ENCODE peak calls at places on chromosomes 4 and X, in five cellular contexts. U is tibial artery, H is pancreas, F is breast epithelium, W is SJSA1. I is an unnamed sample. For H3K4me1, the result is how much of the 10 kb centered on the place peaks cover.

GRCh38 chr4:173167793-173168395 is 717 bp upstream of the GALNT7 start:
- DNase-seq in U (no peak), H (peak), F (no peak), W (peak), I (peak)

GRCh38 chr4:84277923-84278322 is 221.2 kb downstream of the NKX6-1 start:
- DNase-seq in U (no peak), H (no peak), F (no peak), W (no peak), I (no peak)

GRCh38 chr4:59612235-59612634 is 1587.9 kb upstream of the ADGRL3 start:
- DNase-seq in U (no peak), H (no peak), F (no peak), W (no peak), I (no peak)

GRCh38 chr4:5158391-5158770 is 107.1 kb downstream of the STK32B start:
- DNase-seq in U (no peak), H (no peak), F (no peak), W (no peak), I (no peak)

GRCh38 chr4:112069110-112069509 is 76.1 kb upstream of the FAM241A start:
- DNase-seq in U (no peak), H (no peak), F (no peak), W (no peak), I (no peak)

GRCh38 chr4:33722254-33722653 is 2522.1 kb downstream of the ARAP2 start:
- DNase-seq in U (no peak), H (no peak), F (no peak), W (no peak), I (no peak)

GRCh38 chrX:11273544-11273943 is 19.7 kb upstream of the AMELX start:
- DNase-seq in U (no peak), H (no peak), F (no peak), W (no peak), I (no peak)

GRCh38 chr4:65665951-65666523 is 4.3 kb downstream of the EPHA5 start:
- DNase-seq in U (no peak), H (no peak), F (no peak), W (no peak), I (no peak)

GRCh38 chr4:123107444-123108252 is 185.3 kb upstream of the NUDT6 start:
- DNase-seq in U (no peak), H (no peak), F (no peak), W (no peak), I (no peak)

GRCh38 chr4:136810626-136811025 is 721.7 kb downstream of the PCDH18 start:
- DNase-seq in U (no peak), H (no peak), F (no peak), W (no peak), I (no peak)

GRCh38 chr4:152970102-152970820 is 34.1 kb downstream of the FHDC1 start:
- DNase-seq in U (no peak), H (no peak), F (no peak), W (peak), I (no peak)

GRCh38 chr4:102627831-102628523 is 126.8 kb downstream of the NFKB1 start:
- DNase-seq in U (no peak), H (no peak), F (no peak), W (peak), I (no peak)

GRCh38 chrX:110286126-110286525 is 31.8 kb downstream of the AMMECR1 start:
- DNase-seq in U (no peak), H (no peak), F (no peak), W (peak), I (no peak)

GRCh38 chr4:15965325-15965724 is 2.4 kb upstream of the FGFBP2 start:
- DNase-seq in U (no peak), H (no peak), F (no peak), W (no peak), I (no peak)

GRCh38 chr4:8729408-8730149 is 137.0 kb downstream of the CPZ start:
- DNase-seq in U (no peak), H (no peak), F (no peak), W (no peak), I (no peak)

GRCh38 chr4:74531952-74532794 is 87.2 kb downstream of the AREG start:
- DNase-seq in U (no peak), H (no peak), F (no peak), W (peak), I (peak)

GRCh38 chr4:22444813-22445212 is 71.1 kb downstream of the ADGRA3 start:
- DNase-seq in U (no peak), H (no peak), F (no peak), W (no peak), I (no peak)

GRCh38 chr4:152843476-152844107 is 63.8 kb downstream of the ARFIP1 start:
- DNase-seq in U (no peak), H (no peak), F (no peak), W (no peak), I (peak)

GRCh38 chrX:4547218-4547836 is 833.9 kb upstream of the PRKX start:
- DNase-seq in U (no peak), H (peak), F (no peak), W (peak), I (no peak)

GRCh38 chr4:9811796-9812195 is 30.4 kb downstream of the DRD5 start:
- DNase-seq in U (no peak), H (no peak), F (no peak), W (no peak), I (no peak)

GRCh38 chr4:133178960-133179359 is 29.9 kb downstream of the PCDH10 start:
- DNase-seq in U (no peak), H (no peak), F (no peak), W (no peak), I (no peak)

GRCh38 chr4:101128473-101128872 is 218.9 kb downstream of the PPP3CA start:
- DNase-seq in U (no peak), H (no peak), F (no peak), W (no peak), I (no peak)

GRCh38 chr4:153523171-153523757 is 57.1 kb downstream of the TMEM131L start:
- DNase-seq in U (no peak), H (no peak), F (no peak), W (no peak), I (no peak)

GRCh38 chr4:47915378-47915777 is 995 bp upstream of the NFXL1 start:
- DNase-seq in U (no peak), H (no peak), F (no peak), W (no peak), I (no peak)

GRCh38 chr4:17027495-17027894 is 129.1 kb upstream of the LDB2 start:
- DNase-seq in U (no peak), H (no peak), F (no peak), W (peak), I (no peak)

GRCh38 chr4:156388826-156389225 is 435.2 kb upstream of the CTSO start:
- DNase-seq in U (no peak), H (no peak), F (no peak), W (no peak), I (no peak)

GRCh38 chrX:91434351-91435168 is at the start of gene PABPC5:
- DNase-seq in U (peak), H (peak), F (peak), W (peak), I (no peak)

GRCh38 chr4:126915999-126916625 is 716.6 kb upstream of the INTU start:
- DNase-seq in U (no peak), H (no peak), F (no peak), W (no peak), I (no peak)

GRCh38 chr4:187333151-187333550 is 609.5 kb upstream of the FAT1 start:
- DNase-seq in U (no peak), H (no peak), F (no peak), W (peak), I (no peak)

GRCh38 chr4:122873752-122874151 is 47.1 kb downstream of the FGF2 start:
- DNase-seq in U (no peak), H (no peak), F (no peak), W (no peak), I (no peak)

GRCh38 chrX:50622751-50623150 is 152.1 kb upstream of the DGKK start:
- DNase-seq in U (no peak), H (no peak), F (no peak), W (no peak), I (no peak)

GRCh38 chr4:90842960-90843359 is 715.8 kb downstream of the CCSER1 start:
- DNase-seq in U (no peak), H (no peak), F (no peak), W (no peak), I (peak)

GRCh38 chr4:8414377-8414776 is 26.1 kb downstream of the ACOX3 start:
- DNase-seq in U (no peak), H (no peak), F (no peak), W (no peak), I (no peak)

GRCh38 chr4:37014584-37014983 is 230.0 kb upstream of the NWD2 start:
- DNase-seq in U (no peak), H (no peak), F (no peak), W (no peak), I (no peak)

GRCh38 chrX:19739683-19740082 is 147.7 kb downstream of the SH3KBP1 start:
- DNase-seq in U (peak), H (peak), F (no peak), W (peak), I (peak)

GRCh38 chr4:3703677-3704521 is 62.3 kb upstream of the ADRA2C start:
- DNase-seq in U (no peak), H (no peak), F (no peak), W (no peak), I (no peak)

GRCh38 chr4:3703343-3703676 is 62.9 kb upstream of the ADRA2C start:
- DNase-seq in U (no peak), H (no peak), F (no peak), W (no peak), I (no peak)

GRCh38 chr4:3706111-3706511 is 60.1 kb upstream of the ADRA2C start:
- DNase-seq in U (no peak), H (no peak), F (no peak), W (no peak), I (no peak)

GRCh38 chr4:3705236-3705987 is 60.8 kb upstream of the ADRA2C start:
- DNase-seq in U (no peak), H (no peak), F (no peak), W (no peak), I (no peak)

DNA sequence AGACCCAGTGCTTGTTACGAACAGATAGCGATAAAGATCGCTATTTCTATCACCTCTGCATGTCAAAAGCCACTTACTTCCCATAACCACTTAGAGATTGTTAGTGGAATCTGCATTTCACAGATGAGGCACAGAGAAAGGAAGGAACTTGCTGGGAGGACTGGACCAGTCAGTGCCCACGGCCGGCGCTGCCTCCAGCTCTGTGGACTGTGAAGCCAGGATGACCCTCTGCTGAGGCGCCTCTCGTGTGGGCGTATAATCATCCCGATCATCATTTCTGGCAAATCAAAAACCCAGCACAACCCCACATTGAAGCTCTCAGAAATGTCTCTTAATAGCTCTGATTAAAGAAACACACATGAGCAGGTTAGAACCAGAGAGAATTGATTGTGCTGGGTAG is 61.5 kb upstream of the ADRA2C start:
- DNase-seq in U (no peak), H (no peak), F (no peak), W (no peak), I (no peak)
- H3K4me1 ChIP-seq in U (half or more), H (under half), F (under half), W (under half), I (under half)

DNA sequence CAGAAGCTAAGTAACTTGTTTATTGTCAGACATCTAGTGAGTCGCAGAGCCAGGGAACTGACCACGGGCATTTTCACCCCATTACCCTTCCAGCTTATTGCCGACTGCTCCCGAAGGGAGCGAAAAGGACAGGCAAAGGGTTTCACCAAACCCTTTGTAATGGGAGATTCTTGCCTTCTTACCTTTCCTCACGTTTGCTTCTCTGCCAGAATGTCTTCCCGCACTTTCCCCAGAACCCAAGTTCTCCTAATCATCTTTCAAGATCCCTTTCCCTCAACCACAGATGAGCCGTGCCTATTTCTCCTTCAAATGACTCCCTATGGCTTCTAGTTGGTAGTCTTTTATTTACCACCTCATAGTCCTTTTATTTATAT is 520 bp upstream of the SRP72 start:
- DNase-seq in U (no peak), H (no peak), F (no peak), W (no peak), I (no peak)
- H3K4me1 ChIP-seq in U (under half), H (under half), F (under half), W (under half), I (under half)

DNA sequence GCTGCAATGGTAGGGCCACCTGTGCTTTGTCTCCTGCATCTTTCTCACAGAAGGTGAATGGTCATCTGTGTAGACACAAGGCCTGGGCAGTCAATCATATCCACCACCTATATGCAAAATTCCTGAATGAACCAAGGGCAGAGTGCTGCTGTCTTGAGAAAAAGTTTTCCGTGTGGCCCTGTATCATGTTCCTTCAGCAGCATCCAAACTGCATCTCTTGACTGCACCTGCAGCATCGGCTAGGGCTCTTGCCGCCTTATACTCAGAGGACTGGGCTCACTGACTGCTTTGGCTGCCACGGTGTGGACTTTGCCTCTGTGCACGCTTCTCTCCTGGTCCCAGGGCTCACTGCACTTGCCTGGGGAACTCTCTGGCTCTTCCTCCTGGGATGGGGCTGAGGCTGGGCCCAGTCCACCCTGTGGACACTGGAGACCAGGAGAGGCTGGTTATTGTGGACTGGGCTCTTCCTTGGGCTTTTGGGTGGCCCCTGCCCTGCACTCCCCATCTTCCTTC is 39.5 kb upstream of the STS start:
- DNase-seq in U (no peak), H (no peak), F (no peak), W (no peak), I (no peak)
- H3K4me1 ChIP-seq in U (under half), H (under half), F (under half), W (under half), I (under half)

GRCh38 chr4:94463771-94464170 is 12.0 kb downstream of the PDLIM5 start:
- DNase-seq in U (no peak), H (no peak), F (no peak), W (no peak), I (no peak)

GRCh38 chr4:94459462-94460161 is 7.9 kb downstream of the PDLIM5 start:
- DNase-seq in U (no peak), H (no peak), F (no peak), W (no peak), I (no peak)

GRCh38 chr4:94458682-94459081 is 6.9 kb downstream of the PDLIM5 start:
- DNase-seq in U (no peak), H (no peak), F (no peak), W (no peak), I (peak)

GRCh38 chr4:94462572-94462971 is 10.8 kb downstream of the PDLIM5 start:
- DNase-seq in U (no peak), H (no peak), F (no peak), W (no peak), I (no peak)

GRCh38 chr4:94461506-94461905 is 9.8 kb downstream of the PDLIM5 start:
- DNase-seq in U (no peak), H (no peak), F (no peak), W (no peak), I (no peak)
- H3K4me1 ChIP-seq in U (half or more), H (under half), F (under half), W (under half), I (under half)

DNA sequence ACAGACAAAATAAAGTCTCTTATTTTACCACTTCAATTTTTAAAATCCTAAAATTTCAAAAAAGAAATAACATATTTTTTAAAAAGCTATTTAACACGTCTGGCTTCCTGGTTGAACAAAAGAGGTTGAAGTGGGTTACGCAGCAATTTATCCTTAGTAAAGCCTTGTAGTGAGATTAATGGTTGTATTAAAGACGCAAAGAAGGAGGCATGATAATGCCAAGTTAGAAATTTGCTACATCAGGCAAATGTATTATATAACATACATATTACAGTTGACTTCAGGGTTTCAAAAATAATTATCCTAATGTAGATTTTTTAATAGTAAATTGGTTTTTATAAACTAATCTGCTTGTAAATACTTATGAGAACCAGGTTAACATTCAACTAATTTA is 35.3 kb downstream of the ANKRD17 start:
- DNase-seq in U (no peak), H (no peak), F (no peak), W (no peak), I (no peak)
- H3K4me1 ChIP-seq in U (under half), H (under half), F (under half), W (under half), I (under half)

DNA sequence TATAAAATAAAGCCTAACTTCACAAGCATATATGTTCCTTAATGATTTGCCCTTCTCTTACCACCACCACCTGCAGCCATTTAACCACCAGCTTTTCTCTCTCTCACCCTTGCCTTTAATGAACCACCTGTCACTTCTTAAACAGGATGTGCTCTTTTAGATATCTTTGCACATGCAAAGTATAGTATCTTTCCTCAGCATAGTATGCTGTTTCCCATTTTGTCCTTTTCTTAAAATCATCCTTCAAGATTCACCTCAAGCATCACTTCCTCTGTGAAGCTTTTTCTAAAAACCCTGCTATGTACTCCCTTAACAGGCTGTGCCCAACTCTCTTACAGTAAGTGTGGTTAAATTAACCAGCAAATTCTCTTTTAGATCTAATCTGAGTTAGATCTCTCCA is 8.2 kb upstream of the CNOT6L start:
- DNase-seq in U (no peak), H (no peak), F (no peak), W (no peak), I (no peak)
- H3K4me1 ChIP-seq in U (under half), H (under half), F (under half), W (under half), I (under half)

GRCh38 chr4:2696423-2696822 is 59.7 kb downstream of the TNIP2 start:
- DNase-seq in U (no peak), H (no peak), F (no peak), W (no peak), I (no peak)

GRCh38 chr4:2694691-2695090 is 61.4 kb downstream of the TNIP2 start:
- DNase-seq in U (no peak), H (no peak), F (no peak), W (peak), I (no peak)

GRCh38 chr4:2697995-2698414 is 58.1 kb downstream of the TNIP2 start:
- DNase-seq in U (no peak), H (no peak), F (no peak), W (no peak), I (no peak)

GRCh38 chr4:2698504-2698903 is 57.6 kb downstream of the TNIP2 start:
- DNase-seq in U (no peak), H (no peak), F (no peak), W (no peak), I (no peak)

GRCh38 chr4:2695661-2696060 is 60.5 kb downstream of the TNIP2 start:
- DNase-seq in U (no peak), H (no peak), F (no peak), W (no peak), I (no peak)
- H3K4me1 ChIP-seq in U (under half), H (under half), F (under half), W (under half), I (under half)